ENCODE peak calls at places on chromosomes 5 and 9, in nine cellular contexts. L is stomach, M is endodermal cell, I is tibial nerve, O is A549, Z is transverse colon, F is DND-41, K is lower lobe of right lung, B is colonic mucosa. N is an unnamed sample.

GRCh38 chr9:32589083-32589713 is 16.2 kb upstream of the NDUFB6 start:
- DNase-seq in L (no peak), M (no peak), I (no peak), O (peak; percentile 53), Z (no peak), F (no peak), K (no peak), B (no peak), N (peak; percentile 59)

GRCh38 chr9:123368023-123368422 is 12.0 kb downstream of the CRB2 start:
- DNase-seq in L (no peak), M (no peak), I (no peak), O (no peak), Z (no peak), F (no peak), K (no peak), B (no peak), N (no peak)

GRCh38 chr5:84378961-84379360 is 5.7 kb downstream of the EDIL3 start:
- DNase-seq in L (no peak), M (no peak), I (no peak), O (no peak), Z (no peak), F (no peak), K (no peak), B (no peak), N (no peak)

GRCh38 chr9:14478175-14479165 is 164.5 kb upstream of the NFIB start:
- DNase-seq in L (no peak), M (no peak), I (no peak), O (no peak), Z (no peak), F (no peak), K (no peak), B (no peak), N (no peak)

GRCh38 chr9:88535932-88536324 is 950 bp downstream of the NXNL2 start:
- DNase-seq in L (no peak), M (peak; percentile 62), I (no peak), O (no peak), Z (no peak), F (no peak), K (no peak), B (no peak), N (no peak)

GRCh38 chr9:130186839-130187522 is 14.8 kb downstream of the NCS1 start:
- DNase-seq in L (peak; percentile 56), M (peak; percentile 95), I (no peak), O (peak; percentile 97), Z (peak; percentile 80), F (no peak), K (peak; percentile 58), B (peak; percentile 87), N (peak; percentile 92)

GRCh38 chr9:129023036-129023907 is 4.9 kb downstream of the SH3GLB2 start:
- DNase-seq in L (no peak), M (peak; percentile 55), I (no peak), O (no peak), Z (no peak), F (no peak), K (no peak), B (peak; percentile 36), N (peak; percentile 63)

GRCh38 chr5:154850255-154851062 is at the start of gene FAXDC2:
- DNase-seq in L (peak; percentile 61), M (peak; percentile 88), I (peak; percentile 85), O (no peak), Z (peak; percentile 48), F (no peak), K (peak; percentile 74), B (peak; percentile 60), N (peak; percentile 61)

GRCh38 chr9:136198605-136199083 is 6.3 kb downstream of the LHX3 start:
- DNase-seq in L (no peak), M (peak; percentile 82), I (no peak), O (no peak), Z (no peak), F (no peak), K (no peak), B (no peak), N (peak; percentile 71)

GRCh38 chr9:113624721-113625120 is 161.2 kb downstream of the RGS3 start:
- DNase-seq in L (no peak), M (peak; percentile 34), I (no peak), O (no peak), Z (no peak), F (no peak), K (no peak), B (no peak), N (no peak)

GRCh38 chr9:127538849-127539258 is 73.2 kb upstream of the STXBP1 start:
- DNase-seq in L (no peak), M (no peak), I (no peak), O (no peak), Z (no peak), F (no peak), K (no peak), B (no peak), N (no peak)

GRCh38 chr9:80449513-80449912 is 877.7 kb downstream of the TLE4 start:
- DNase-seq in L (no peak), M (peak; percentile 44), I (no peak), O (no peak), Z (no peak), F (no peak), K (no peak), B (no peak), N (no peak)

GRCh38 chr9:1005043-1005667 is 28.7 kb downstream of the DMRT3 start:
- DNase-seq in L (no peak), M (peak; percentile 68), I (peak; percentile 25), O (peak; percentile 25), Z (no peak), F (peak; percentile 38), K (no peak), B (peak; percentile 27), N (peak; percentile 31)

GRCh38 chr5:149776376-149777305 is 46.5 kb downstream of the PPARGC1B start:
- DNase-seq in L (peak; percentile 62), M (no peak), I (no peak), O (no peak), Z (peak; percentile 77), F (no peak), K (no peak), B (peak; percentile 85), N (no peak)

GRCh38 chr5:149777382-149777781 is 47.3 kb downstream of the PPARGC1B start:
- DNase-seq in L (no peak), M (no peak), I (no peak), O (no peak), Z (no peak), F (no peak), K (no peak), B (no peak), N (no peak)

GRCh38 chr5:149779071-149779470 is 49.0 kb downstream of the PPARGC1B start:
- DNase-seq in L (no peak), M (no peak), I (no peak), O (no peak), Z (no peak), F (no peak), K (no peak), B (no peak), N (no peak)

GRCh38 chr5:149773245-149774095 is 43.4 kb downstream of the PPARGC1B start:
- DNase-seq in L (no peak), M (no peak), I (no peak), O (no peak), Z (peak; percentile 44), F (no peak), K (no peak), B (no peak), N (no peak)

DNA sequence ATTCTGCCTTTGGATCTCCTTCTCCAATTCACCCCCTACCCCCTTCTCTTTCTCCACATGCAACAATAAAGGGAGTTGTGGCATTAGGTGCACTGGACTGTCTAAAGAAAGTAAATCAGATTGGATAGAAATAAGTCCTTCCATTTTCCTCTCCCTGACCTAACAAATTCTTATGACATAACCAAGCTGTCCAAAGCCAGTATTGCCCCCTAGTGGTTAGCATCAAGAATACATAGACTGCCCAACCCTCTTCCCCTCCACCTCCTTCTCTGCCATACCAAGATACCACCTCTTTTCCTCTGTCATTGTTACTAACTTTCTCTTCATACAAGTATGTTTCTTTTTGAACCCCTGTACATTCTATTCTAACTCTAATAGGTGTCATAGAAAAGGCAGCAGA is 45.7 kb downstream of the PPARGC1B start:
- DNase-seq in L (no peak), M (no peak), I (no peak), O (peak; percentile 40), Z (no peak), F (no peak), K (no peak), B (no peak), N (no peak)
- TF ChIP-seq CTCF in L (peak; percentile 16), M (peak; percentile 85), I (no peak), O (peak; percentile 54), Z (peak; percentile 68), F (peak; percentile 60), K (no peak), B (no peak), N (no peak)

GRCh38 chr5:143245929-143246561 is 157.4 kb downstream of the NR3C1 start:
- DNase-seq in L (no peak), M (no peak), I (no peak), O (peak; percentile 96), Z (no peak), F (no peak), K (no peak), B (no peak), N (peak; percentile 99)
- H3K27ac ChIP-seq in L (no peak overlapping the region), M (no peak overlapping the region), I (no peak overlapping the region), O (peak overlapping the region; percentile 88), Z (no peak overlapping the region), F (no peak overlapping the region), K (no peak overlapping the region), B (no peak overlapping the region), N (peak overlapping the region; percentile 99)

GRCh38 chr5:38783011-38783551 is 62.7 kb upstream of the OSMR start:
- DNase-seq in L (no peak), M (no peak), I (peak; percentile 52), O (no peak), Z (no peak), F (no peak), K (no peak), B (no peak), N (peak; percentile 38)
- TF ChIP-seq CTCF in L (no peak), M (no peak), I (no peak), O (no peak), Z (no peak), F (no peak), K (no peak), B (no peak), N (no peak)

GRCh38 chr5:140557965-140558364 is 692 bp upstream of the SRA1 start:
- DNase-seq in L (no peak), M (no peak), I (no peak), O (no peak), Z (no peak), F (no peak), K (no peak), B (no peak), N (no peak)
- H3K27ac ChIP-seq in L (peak overlapping the region; percentile 92), M (peak overlapping the region; percentile 77), I (peak overlapping the region; percentile 80), O (peak overlapping the region; percentile 89), Z (peak overlapping the region; percentile 97), F (peak overlapping the region; percentile 98), K (peak overlapping the region; percentile 86), B (peak overlapping the region; percentile 75), N (peak overlapping the region; percentile 72)

GRCh38 chr9:121861501-121862180 is 210.2 kb downstream of the DAB2IP start:
- DNase-seq in L (peak; percentile 35), M (peak; percentile 85), I (no peak), O (peak; percentile 57), Z (peak; percentile 44), F (no peak), K (no peak), B (peak; percentile 36), N (peak; percentile 36)
- TF ChIP-seq CTCF in L (peak; percentile 40), M (peak; percentile 85), I (peak; percentile 13), O (peak; percentile 48), Z (peak; percentile 45), F (peak; percentile 29), K (peak; percentile 51), B (no peak), N (no peak)

N was measured in RWPE1.